ENCODE peak calls at places on chromosome 14, in four cellular contexts. L is fibroblast of the aortic adventitia; K is T-helper 17 cell; A is Jurkat, Clone E6-1. S is an unnamed sample.

GRCh38 chr14:99274346-99275221 is 2.6 kb upstream of the BCL11B start:
- DNase-seq in K (no peak), L (peak; percentile 32), A (peak; percentile 51), S (peak; percentile 72)

GRCh38 chr14:92783813-92784431 is 10.2 kb upstream of the GOLGA5 start:
- DNase-seq in K (no peak), A (peak; percentile 75), L (peak; percentile 80), S (peak; percentile 56)

GRCh38 chr14:99995700-99996356 is 69.4 kb upstream of the EVL start:
- DNase-seq in L (peak; percentile 59), A (peak; percentile 73), K (peak; percentile 20), S (peak; percentile 78)

GRCh38 chr14:76015191-76015590 is 29.6 kb downstream of the IFT43 start:
- DNase-seq in K (no peak), A (no peak), L (no peak), S (no peak)

GRCh38 chr14:30559638-30560071 is 697 bp downstream of the G2E3 start:
- DNase-seq in L (peak; percentile 41), A (peak; percentile 16), K (no peak), S (no peak)

GRCh38 chr14:59358105-59358504 is 107.1 kb downstream of the GPR135 start:
- DNase-seq in K (no peak), A (no peak), L (peak; percentile 95), S (peak; percentile 45)

GRCh38 chr14:51566831-51567582 is 84.7 kb upstream of the FRMD6 start:
- DNase-seq in K (no peak), L (no peak), A (peak; percentile 90), S (no peak)

GRCh38 chr14:23654231-23654630 is 18.1 kb downstream of the DHRS2 start:
- DNase-seq in A (no peak), L (no peak), K (no peak), S (no peak)

GRCh38 chr14:105903971-105904370 is 377.6 kb downstream of the TMEM121 start:
- DNase-seq in A (no peak), K (no peak), L (no peak), S (no peak)

GRCh38 chr14:22887260-22887989 is 4.4 kb downstream of the REM2 start:
- DNase-seq in L (peak; percentile 74), K (no peak), A (no peak), S (peak; percentile 79)

GRCh38 chr14:65423986-65424385 is 11.5 kb downstream of the FUT8 start:
- DNase-seq in K (no peak), L (no peak), A (no peak), S (no peak)

GRCh38 chr14:27123162-27123561 is 525.3 kb upstream of the NOVA1 start:
- DNase-seq in K (no peak), L (no peak), A (no peak), S (no peak)

GRCh38 chr14:101571004-101571403 is 9.7 kb downstream of the DIO3 start:
- DNase-seq in K (no peak), A (no peak), L (no peak), S (no peak)

GRCh38 chr14:105139212-105139825 is 29.3 kb downstream of the JAG2 start:
- DNase-seq in K (no peak), A (no peak), L (no peak), S (no peak)

GRCh38 chr14:106845286-106846087 is 1319.1 kb downstream of the TMEM121 start:
- DNase-seq in K (no peak), A (peak; percentile 80), L (no peak), S (peak; percentile 14)

GRCh38 chr14:32601908-32602307 is 272.8 kb downstream of the AKAP6 start:
- DNase-seq in A (no peak), L (peak; percentile 51), K (no peak), S (no peak)

GRCh38 chr14:20468773-20469241 is 399 bp upstream of the PNP start:
- DNase-seq in A (no peak), L (no peak), K (no peak), S (no peak)

GRCh38 chr14:76253111-76253510 is 101.4 kb downstream of the GPATCH2L start:
- DNase-seq in L (no peak), A (no peak), K (no peak), S (no peak)

GRCh38 chr14:31439554-31439953 is 17.8 kb downstream of the DTD2 start:
- DNase-seq in K (no peak), A (no peak), L (peak; percentile 80), S (no peak)

GRCh38 chr14:87785868-87786267 is 207.1 kb downstream of the GALC start:
- DNase-seq in L (no peak), K (no peak), A (no peak), S (no peak)

GRCh38 chr14:61690982-61691381 is 4.3 kb upstream of the HIF1A start:
- DNase-seq in K (no peak), L (no peak), A (no peak), S (no peak)

S was measured in adrenal gland.